ENCODE peak calls at places on chromosomes 13 and 19, in five cellular contexts. Z is dorsolateral prefrontal cortex, O is transverse colon, C is endothelial cell, B is neural progenitor cell. N is an unnamed sample.
A peak's percentile ranks its signal among the peaks of the same experiment; 100 is the strongest.

GRCh38 chr13:95300625-95301134 is 571 bp downstream of the ABCC4 start:
- DNase-seq in Z (peak; percentile 40), O (peak; percentile 63), C (peak; percentile 20), B (peak; percentile 73), N (peak; percentile 45)

GRCh38 chr13:114309806-114310410 is 4.4 kb upstream of the CHAMP1 start:
- DNase-seq in Z (no peak), O (no peak), C (no peak), B (peak; percentile 11), N (no peak)

GRCh38 chr19:12828494-12828893 is 5.9 kb downstream of the RTBDN start:
- DNase-seq in Z (no peak), O (peak; percentile 67), C (peak; percentile 41), B (peak; percentile 79), N (no peak)

GRCh38 chr19:15297416-15298224 is 34.7 kb downstream of the BRD4 start:
- DNase-seq in Z (no peak), O (peak; percentile 43), C (no peak), B (no peak), N (no peak)

GRCh38 chr13:40433577-40433976 is 232.9 kb downstream of the FOXO1 start:
- DNase-seq in Z (no peak), O (peak; percentile 56), C (no peak), B (no peak), N (no peak)

GRCh38 chr19:40662925-40663711 is 27.3 kb downstream of the NUMBL start:
- DNase-seq in Z (peak; percentile 92), O (peak; percentile 94), C (peak; percentile 95), B (peak; percentile 94), N (peak; percentile 75)

GRCh38 chr19:46859637-46860124 is 1.1 kb upstream of the ARHGAP35 start:
- DNase-seq in Z (no peak), O (peak; percentile 62), C (no peak), B (no peak), N (no peak)

GRCh38 chr13:59318320-59318930 is 845.3 kb downstream of the DIAPH3 start:
- DNase-seq in Z (peak; percentile 84), O (peak; percentile 54), C (peak; percentile 86), B (peak; percentile 91), N (no peak)

GRCh38 chr19:44204772-44205171 is 7.6 kb upstream of the ZNF227 start:
- DNase-seq in Z (no peak), O (no peak), C (no peak), B (no peak), N (no peak)

GRCh38 chr19:47494729-47495128 is 10.7 kb upstream of the KPTN start:
- DNase-seq in Z (no peak), O (no peak), C (no peak), B (no peak), N (no peak)

GRCh38 chr13:113584870-113585671 is 518 bp downstream of the TFDP1 start:
- DNase-seq in Z (peak; percentile 28), O (peak; percentile 17), C (no peak), B (peak; percentile 45), N (peak; percentile 29)

GRCh38 chr19:21202865-21203494 is 61.1 kb downstream of the ZNF431 start:
- DNase-seq in Z (no peak), O (no peak), C (peak; percentile 54), B (peak; percentile 65), N (no peak)

GRCh38 chr13:101181076-101181685 is 235.1 kb downstream of the NALCN start:
- DNase-seq in Z (no peak), O (no peak), C (no peak), B (no peak), N (no peak)

GRCh38 chr13:45482571-45483173 is 17.9 kb downstream of the COG3 start:
- DNase-seq in Z (no peak), O (no peak), C (no peak), B (no peak), N (no peak)

GRCh38 chr13:108915095-108915633 is 285.8 kb downstream of the MYO16 start:
- DNase-seq in Z (no peak), O (no peak), C (no peak), B (no peak), N (no peak)

GRCh38 chr13:113883314-113883811 is 19.5 kb upstream of the GAS6 start:
- DNase-seq in Z (no peak), O (no peak), C (no peak), B (no peak), N (no peak)

GRCh38 chr19:44648536-44649370 is 5.0 kb downstream of the PVR start:
- DNase-seq in Z (no peak), O (no peak), C (no peak), B (no peak), N (no peak)

GRCh38 chr19:8243146-8243545 is 34.0 kb downstream of the CERS4 start:
- DNase-seq in Z (no peak), O (no peak), C (no peak), B (no peak), N (no peak)

GRCh38 chr13:110546933-110547332 is 14.6 kb downstream of the RAB20 start:
- DNase-seq in Z (no peak), O (peak; percentile 93), C (no peak), B (no peak), N (no peak)

GRCh38 chr19:23286477-23286876 is 36.3 kb upstream of the ZNF724 start:
- DNase-seq in Z (no peak), O (no peak), C (no peak), B (peak; percentile 19), N (no peak)

GRCh38 chr19:23285948-23286347 is 35.8 kb upstream of the ZNF724 start:
- DNase-seq in Z (no peak), O (no peak), C (no peak), B (no peak), N (no peak)

GRCh38 chr19:23287620-23288019 is 37.4 kb upstream of the ZNF724 start:
- DNase-seq in Z (no peak), O (no peak), C (no peak), B (no peak), N (no peak)

GRCh38 chr19:23281663-23282276 is 31.6 kb upstream of the ZNF724 start:
- DNase-seq in Z (no peak), O (no peak), C (no peak), B (no peak), N (no peak)

DNA sequence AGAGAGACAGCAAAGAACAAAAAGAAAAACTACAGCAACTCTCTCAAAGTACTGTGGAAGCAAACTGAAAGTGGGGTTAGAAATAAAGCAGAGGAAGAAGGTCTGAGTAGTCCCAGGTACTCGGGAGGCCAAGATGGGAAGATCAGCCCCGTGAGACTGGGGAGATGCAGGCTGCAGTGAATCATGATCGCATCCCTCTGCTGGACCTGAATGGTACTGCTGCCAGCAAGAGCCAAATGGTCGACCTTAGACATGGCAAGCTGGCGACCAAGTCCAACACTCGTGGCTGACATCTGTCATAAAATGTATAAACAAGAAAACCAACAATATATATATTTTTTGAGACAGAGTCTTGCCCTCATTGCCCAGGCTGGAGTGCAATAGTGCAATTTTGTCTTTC is 33.7 kb upstream of the ZNF724 start:
- DNase-seq in Z (no peak), O (peak; percentile 74), C (peak; percentile 43), B (peak; percentile 55), N (no peak)
- TF ChIP-seq CTCF in Z (peak; percentile 48), O (peak; percentile 67), C (peak; percentile 59), B (peak; percentile 57), N (peak; percentile 67)

GRCh38 chr13:29081036-29081435 is 260.9 kb downstream of the MTUS2 start:
- DNase-seq in Z (no peak), O (no peak), C (no peak), B (no peak), N (no peak)
- TF ChIP-seq CTCF in Z (no peak), O (no peak), C (no peak), B (no peak), N (no peak)

DNA sequence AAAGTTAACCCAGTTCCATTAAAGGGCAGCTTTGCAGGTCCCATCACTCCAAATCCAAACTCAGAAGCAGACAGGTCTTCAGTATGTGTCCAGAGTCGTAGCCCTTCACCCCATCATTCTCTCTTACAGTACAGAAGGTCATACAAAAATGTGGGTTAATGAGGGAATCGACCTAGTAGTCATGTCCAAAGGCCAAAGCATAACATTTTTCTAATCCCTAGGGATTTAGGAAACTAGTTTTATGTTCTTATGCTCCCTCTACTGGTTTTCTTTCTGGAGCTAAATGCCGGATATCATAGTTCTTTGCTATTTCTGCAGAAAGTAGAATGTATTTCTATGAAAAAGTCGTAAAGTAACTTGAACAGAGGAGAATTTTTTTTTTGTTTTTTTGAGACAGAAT is 72.2 kb downstream of the DHRS12 start:
- DNase-seq in Z (no peak), O (no peak), C (no peak), B (no peak), N (no peak)
- TF ChIP-seq CTCF in Z (peak; percentile 47), O (no peak), C (no peak), B (no peak), N (no peak)

GRCh38 chr13:27372896-27373295 is 51.5 kb upstream of the GTF3A start:
- DNase-seq in Z (no peak), O (peak; percentile 63), C (no peak), B (peak; percentile 40), N (no peak)
- TF ChIP-seq CTCF in Z (no peak), O (no peak), C (no peak), B (peak; percentile 20), N (no peak)

GRCh38 chr19:52398091-52398461 is 427 bp downstream of the ZNF528 start:
- DNase-seq in Z (no peak), O (peak; percentile 8), C (no peak), B (peak; percentile 36), N (no peak)
- TF ChIP-seq CTCF in Z (no peak), O (no peak), C (no peak), B (peak; percentile 6), N (no peak)

DNA sequence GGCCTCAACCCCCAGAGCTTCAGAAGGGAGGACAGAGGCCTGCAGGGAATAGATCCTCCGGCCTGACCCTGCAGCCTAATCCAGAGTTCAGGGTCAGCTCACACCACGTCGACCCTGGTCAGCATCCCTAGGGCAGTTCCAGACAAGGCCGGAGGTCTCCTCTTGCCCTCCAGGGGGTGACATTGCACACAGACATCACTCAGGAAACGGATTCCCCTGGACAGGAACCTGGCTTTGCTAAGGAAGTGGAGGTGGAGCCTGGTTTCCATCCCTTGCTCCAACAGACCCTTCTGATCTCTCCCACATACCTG is 969 bp upstream of the CEACAM5 start:
- DNase-seq in Z (no peak), O (peak; percentile 44), C (no peak), B (no peak), N (no peak)
- TF ChIP-seq CTCF in Z (no peak), O (no peak), C (no peak), B (no peak), N (no peak)

DNA sequence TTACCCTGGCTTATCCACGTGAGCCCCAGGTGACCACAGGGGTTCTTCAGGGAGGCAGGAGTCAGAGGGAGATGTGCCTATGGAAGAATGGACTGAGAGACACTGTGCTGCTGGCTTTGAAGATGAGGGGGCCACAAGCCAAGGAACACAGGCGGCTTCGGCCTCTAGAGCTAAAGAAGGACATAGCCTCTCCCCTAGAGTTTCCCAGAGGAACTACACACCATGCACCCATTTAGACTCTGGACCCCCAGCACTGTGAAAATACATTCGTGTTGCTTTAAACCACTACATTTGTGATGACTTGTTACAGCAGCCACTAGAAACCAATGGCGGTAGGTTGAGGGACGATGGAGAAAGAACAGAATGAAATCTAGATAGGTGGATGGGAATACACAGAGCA is 13.7 kb upstream of the ATF5 start:
- DNase-seq in Z (no peak), O (no peak), C (no peak), B (no peak), N (no peak)
- TF ChIP-seq CTCF in Z (no peak), O (no peak), C (peak; percentile 44), B (no peak), N (peak; percentile 28)

N was measured in CD14-positive monocyte.